ENCODE peak calls at places on chromosomes 4 and X, in five cellular contexts. One of them, this sample, is unnamed.

GRCh38 chrX:133969191-133969590 is 16.2 kb downstream of the GPC3 start:
- DNase-seq in A549: no peak
- DNase-seq in NB4: no peak
- DNase-seq in BJ: no peak
- DNase-seq in PC-3: no peak
- DNase-seq in this sample: no peak

GRCh38 chr4:173943547-173943946 is 339.9 kb downstream of the FBXO8 start:
- DNase-seq in A549: no peak
- DNase-seq in NB4: peak; percentile 2
- DNase-seq in BJ: no peak
- DNase-seq in PC-3: no peak
- DNase-seq in this sample: no peak

GRCh38 chr4:114146947-114147618 is 167.6 kb upstream of the ARSJ start:
- DNase-seq in A549: no peak
- DNase-seq in NB4: peak; percentile 86
- DNase-seq in BJ: no peak
- DNase-seq in PC-3: no peak
- DNase-seq in this sample: no peak

GRCh38 chr4:128675083-128675482 is 134.4 kb upstream of the JADE1 start:
- DNase-seq in A549: no peak
- DNase-seq in NB4: no peak
- DNase-seq in BJ: no peak
- DNase-seq in PC-3: no peak
- DNase-seq in this sample: no peak

GRCh38 chr4:180808862-180809261 is 1434.3 kb upstream of the TENM3 start:
- DNase-seq in A549: no peak
- DNase-seq in NB4: no peak
- DNase-seq in BJ: no peak
- DNase-seq in PC-3: no peak
- DNase-seq in this sample: no peak

GRCh38 chrX:46978341-46979291 is 66.4 kb downstream of the JADE3 start:
- DNase-seq in A549: peak; percentile 89
- DNase-seq in NB4: peak; percentile 83
- DNase-seq in BJ: no peak
- DNase-seq in PC-3: peak; percentile 84
- DNase-seq in this sample: peak; percentile 56

GRCh38 chr4:184960505-184960971 is 57.8 kb upstream of the HELT start:
- DNase-seq in A549: no peak
- DNase-seq in NB4: peak; percentile 15
- DNase-seq in BJ: no peak
- DNase-seq in PC-3: no peak
- DNase-seq in this sample: no peak

GRCh38 chr4:24754586-24754985 is 40.8 kb upstream of the SOD3 start:
- DNase-seq in A549: peak; percentile 29
- DNase-seq in NB4: no peak
- DNase-seq in BJ: no peak
- DNase-seq in PC-3: peak; percentile 17
- DNase-seq in this sample: no peak

GRCh38 chrX:125378205-125378604 is 58.5 kb downstream of the TEX13C start:
- DNase-seq in A549: no peak
- DNase-seq in NB4: no peak
- DNase-seq in BJ: no peak
- DNase-seq in PC-3: peak; percentile 74
- DNase-seq in this sample: no peak

GRCh38 chr4:105598787-105599186 is 46.4 kb downstream of the ARHGEF38 start:
- DNase-seq in A549: peak; percentile 18
- DNase-seq in NB4: no peak
- DNase-seq in BJ: no peak
- DNase-seq in PC-3: peak; percentile 62
- DNase-seq in this sample: no peak

GRCh38 chr4:176002007-176002623 is 63.5 kb upstream of the WDR17 start:
- DNase-seq in A549: peak; percentile 17
- DNase-seq in NB4: no peak
- DNase-seq in BJ: no peak
- DNase-seq in PC-3: peak; percentile 34
- DNase-seq in this sample: no peak

GRCh38 chrX:154396948-154397887 is 959 bp upstream of the RPL10 start:
- DNase-seq in A549: peak; percentile 82
- DNase-seq in NB4: peak; percentile 81
- DNase-seq in BJ: no peak
- DNase-seq in PC-3: peak; percentile 66
- DNase-seq in this sample: no peak

GRCh38 chr4:176875026-176875425 is 82.3 kb upstream of the VEGFC start:
- DNase-seq in A549: no peak
- DNase-seq in NB4: no peak
- DNase-seq in BJ: no peak
- DNase-seq in PC-3: no peak
- DNase-seq in this sample: no peak

GRCh38 chrX:113269203-113269602 is 428.6 kb upstream of the AMOT start:
- DNase-seq in A549: no peak
- DNase-seq in NB4: no peak
- DNase-seq in BJ: no peak
- DNase-seq in PC-3: no peak
- DNase-seq in this sample: no peak
- TF ChIP-seq CTCF in A549: no peak
- TF ChIP-seq CTCF in NB4: no peak
- TF ChIP-seq CTCF in BJ: no peak
- TF ChIP-seq CTCF in PC-3: no peak
- TF ChIP-seq CTCF in this sample: no peak

GRCh38 chr4:141635726-141636076 is 682 bp upstream of the IL15 start:
- DNase-seq in A549: no peak
- DNase-seq in NB4: no peak
- DNase-seq in BJ: no peak
- DNase-seq in PC-3: no peak
- DNase-seq in this sample: no peak

GRCh38 chr4:141640692-141641091 is 4.3 kb downstream of the IL15 start:
- DNase-seq in A549: no peak
- DNase-seq in NB4: no peak
- DNase-seq in BJ: no peak
- DNase-seq in PC-3: no peak
- DNase-seq in this sample: no peak

GRCh38 chr4:141636771-141637460 is 533 bp downstream of the IL15 start:
- DNase-seq in A549: peak; percentile 65
- DNase-seq in NB4: no peak
- DNase-seq in BJ: no peak
- DNase-seq in PC-3: peak; percentile 74
- DNase-seq in this sample: no peak

GRCh38 chr4:141636077-141636770 is at the start of gene IL15:
- DNase-seq in A549: peak; percentile 66
- DNase-seq in NB4: no peak
- DNase-seq in BJ: no peak
- DNase-seq in PC-3: peak; percentile 86
- DNase-seq in this sample: no peak

GRCh38 chr4:141637565-141637964 is 1.2 kb downstream of the IL15 start:
- DNase-seq in A549: no peak
- DNase-seq in NB4: no peak
- DNase-seq in BJ: no peak
- DNase-seq in PC-3: peak; percentile 25
- DNase-seq in this sample: no peak
- H3K4me3 ChIP-seq in A549: peak overlapping the region; percentile 86
- H3K4me3 ChIP-seq in NB4: no peak overlapping the region
- H3K4me3 ChIP-seq in BJ: peak overlapping the region; percentile 74
- H3K4me3 ChIP-seq in PC-3: peak overlapping the region; percentile 92
- H3K4me3 ChIP-seq in this sample: peak overlapping the region; percentile 79

GRCh38 chrX:57453901-57454300 is 137.9 kb upstream of the ZXDB start:
- DNase-seq in A549: peak; percentile 37
- DNase-seq in NB4: peak; percentile 53
- DNase-seq in BJ: no peak
- DNase-seq in PC-3: peak; percentile 49
- DNase-seq in this sample: no peak
- TF ChIP-seq CTCF in A549: no peak
- TF ChIP-seq CTCF in NB4: peak; percentile 50
- TF ChIP-seq CTCF in BJ: peak; percentile 43
- TF ChIP-seq CTCF in PC-3: peak; percentile 74
- TF ChIP-seq CTCF in this sample: peak; percentile 19

GRCh38 chr4:126441173-126441810 is 1126.5 kb downstream of the FAT4 start:
- DNase-seq in A549: no peak
- DNase-seq in NB4: no peak
- DNase-seq in BJ: no peak
- DNase-seq in PC-3: no peak
- DNase-seq in this sample: no peak

GRCh38 chr4:126451237-126451885 is 1136.6 kb downstream of the FAT4 start:
- DNase-seq in A549: no peak
- DNase-seq in NB4: no peak
- DNase-seq in BJ: peak; percentile 66
- DNase-seq in PC-3: no peak
- DNase-seq in this sample: no peak

GRCh38 chr4:126448093-126448820 is 1133.5 kb downstream of the FAT4 start:
- DNase-seq in A549: no peak
- DNase-seq in NB4: no peak
- DNase-seq in BJ: peak; percentile 26
- DNase-seq in PC-3: no peak
- DNase-seq in this sample: no peak

GRCh38 chr4:126445596-126445995 is 1130.8 kb downstream of the FAT4 start:
- DNase-seq in A549: no peak
- DNase-seq in NB4: no peak
- DNase-seq in BJ: no peak
- DNase-seq in PC-3: no peak
- DNase-seq in this sample: no peak

GRCh38 chr4:126446917-126447316 is 1132.2 kb downstream of the FAT4 start:
- DNase-seq in A549: no peak
- DNase-seq in NB4: no peak
- DNase-seq in BJ: no peak
- DNase-seq in PC-3: no peak
- DNase-seq in this sample: no peak
- H3K4me3 ChIP-seq in A549: no peak overlapping the region
- H3K4me3 ChIP-seq in NB4: no peak overlapping the region
- H3K4me3 ChIP-seq in BJ: no peak overlapping the region
- H3K4me3 ChIP-seq in PC-3: no peak overlapping the region
- H3K4me3 ChIP-seq in this sample: no peak overlapping the region

DNA sequence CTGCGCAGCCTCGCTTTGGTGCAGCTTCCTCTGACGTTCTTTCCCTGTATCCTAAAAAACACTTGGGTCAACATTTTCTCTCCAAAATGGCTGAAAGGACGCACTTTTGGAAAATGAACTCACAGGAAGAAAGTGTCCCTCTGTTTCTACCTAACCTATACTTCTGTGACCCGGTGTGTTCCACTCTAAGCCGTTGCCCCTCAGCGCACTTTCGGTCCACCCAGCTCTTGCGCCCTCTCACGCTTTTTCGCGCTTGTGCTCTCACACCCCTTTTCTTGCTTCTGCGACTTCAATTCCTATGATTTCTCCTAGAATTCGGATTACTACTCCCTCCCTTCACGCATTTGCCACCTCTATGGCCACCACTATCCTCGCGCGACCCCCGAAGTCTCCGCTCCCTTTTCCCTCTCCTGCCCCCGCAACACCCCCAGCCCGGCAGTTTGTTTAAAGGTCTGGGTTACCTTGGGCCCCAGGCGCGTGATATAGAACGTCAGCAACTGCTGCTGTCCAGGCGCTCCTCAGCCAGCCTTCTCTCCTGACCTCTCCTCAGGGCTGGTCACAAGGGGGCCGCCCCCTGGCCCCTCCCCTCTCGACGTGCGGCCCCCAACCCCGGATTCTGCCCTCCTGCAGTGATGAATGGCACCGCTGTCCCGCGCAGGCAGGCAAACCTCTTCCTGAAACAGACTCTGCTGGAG is at the start of gene USP51:
- DNase-seq in A549: peak; percentile 11
- DNase-seq in NB4: peak; percentile 55
- DNase-seq in BJ: no peak
- DNase-seq in PC-3: no peak
- DNase-seq in this sample: no peak
- TF ChIP-seq CTCF in A549: peak; percentile 37
- TF ChIP-seq CTCF in NB4: no peak
- TF ChIP-seq CTCF in BJ: peak; percentile 3
- TF ChIP-seq CTCF in PC-3: peak; percentile 33
- TF ChIP-seq CTCF in this sample: no peak

DNA sequence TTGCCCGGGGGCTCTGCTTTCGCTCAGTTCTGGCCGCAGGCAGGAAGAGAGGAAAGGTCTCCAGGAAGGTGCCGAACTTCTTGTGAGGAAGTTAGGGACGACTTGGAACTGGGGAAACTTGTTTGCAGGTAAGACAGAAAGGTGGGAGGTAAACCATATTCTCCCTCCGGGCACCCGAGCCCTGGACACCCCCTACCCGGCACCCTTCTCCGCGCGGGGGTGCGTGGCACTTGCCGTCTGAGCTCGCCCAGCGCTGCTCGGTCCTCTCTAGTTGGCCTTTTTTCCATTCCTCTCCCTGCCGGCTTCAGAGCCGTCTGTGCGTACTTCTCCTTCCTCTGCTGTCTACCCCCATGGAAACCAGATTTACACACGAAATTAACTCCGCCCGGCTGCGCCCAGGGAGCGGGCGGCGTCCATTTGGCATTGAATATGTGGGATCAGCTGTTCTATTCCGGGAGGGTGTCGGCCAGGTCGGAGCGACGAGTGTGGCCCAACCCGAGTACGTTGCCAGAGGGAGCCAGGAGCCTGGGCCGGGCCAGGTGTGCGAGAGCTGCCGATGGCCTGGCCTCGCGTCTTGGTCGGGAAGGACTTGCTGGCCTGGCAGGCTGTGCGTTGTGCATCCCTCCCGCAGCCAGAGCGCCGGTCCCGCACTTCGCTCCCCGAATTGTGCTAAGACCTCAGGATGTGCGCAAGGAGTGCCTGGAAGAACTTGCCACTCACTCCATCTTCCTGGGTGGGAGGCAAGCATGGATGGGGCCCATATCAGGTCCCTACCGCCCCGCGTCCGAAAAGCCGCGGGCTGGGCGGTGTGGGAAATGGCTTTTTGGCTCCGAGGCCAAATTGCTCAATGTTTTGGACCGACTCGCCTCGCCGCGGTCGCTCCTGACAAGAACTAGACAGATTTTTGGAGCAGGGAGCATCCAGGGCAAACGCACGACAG is 1.7 kb downstream of the PDGFRA start:
- DNase-seq in A549: no peak
- DNase-seq in NB4: no peak
- DNase-seq in BJ: no peak
- DNase-seq in PC-3: no peak
- DNase-seq in this sample: no peak
- H3K4me3 ChIP-seq in A549: peak overlapping the region; percentile 24
- H3K4me3 ChIP-seq in NB4: no peak overlapping the region
- H3K4me3 ChIP-seq in BJ: peak overlapping the region; percentile 92
- H3K4me3 ChIP-seq in PC-3: peak overlapping the region; percentile 61
- H3K4me3 ChIP-seq in this sample: peak overlapping the region; percentile 85

DNA sequence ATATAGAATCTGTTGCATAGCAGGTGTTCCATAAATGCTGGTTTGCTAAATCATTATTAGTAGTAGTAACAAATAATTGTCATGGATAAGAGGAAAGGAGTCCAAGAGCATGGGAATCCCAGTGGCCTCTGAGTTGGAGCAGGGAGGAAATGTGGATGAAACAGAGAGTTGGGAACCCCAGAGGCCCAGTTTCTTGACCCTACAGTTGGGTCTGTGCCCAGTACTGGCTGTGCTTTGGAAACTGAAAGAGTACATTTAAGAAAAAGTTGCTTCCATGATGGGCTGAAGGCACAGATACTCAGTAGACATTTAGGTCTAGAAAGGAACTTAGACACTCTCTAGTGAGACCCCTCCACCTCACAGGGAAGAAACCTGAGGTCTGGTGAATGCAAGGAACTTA is 149.4 kb upstream of the PSAPL1 start:
- DNase-seq in A549: no peak
- DNase-seq in NB4: no peak
- DNase-seq in BJ: no peak
- DNase-seq in PC-3: no peak
- DNase-seq in this sample: no peak
- TF ChIP-seq CTCF in A549: no peak
- TF ChIP-seq CTCF in NB4: no peak
- TF ChIP-seq CTCF in BJ: no peak
- TF ChIP-seq CTCF in PC-3: no peak
- TF ChIP-seq CTCF in this sample: no peak

This sample was measured in HFF-Myc.